ENCODE peak calls at places on chromosomes 11 and 22, in nine cellular contexts. One of them, this sample, is unnamed.

GRCh38 chr22:36510384-36510783 is 3.5 kb upstream of the FOXRED2 start:
- DNase-seq in cardiac muscle cell: no peak
- DNase-seq in endodermal cell: no peak
- DNase-seq in IMR-90: no peak
- DNase-seq in tibial nerve: no peak
- DNase-seq in mammary epithelial cell: no peak
- DNase-seq in body of pancreas: no peak
- DNase-seq in brain microvascular endothelial cell: no peak
- DNase-seq in RWPE2: no peak
- DNase-seq in this sample: no peak

GRCh38 chr22:37303821-37304274 is 21.5 kb downstream of the CYTH4 start:
- DNase-seq in cardiac muscle cell: no peak
- DNase-seq in endodermal cell: no peak
- DNase-seq in IMR-90: peak; percentile 95
- DNase-seq in tibial nerve: no peak
- DNase-seq in mammary epithelial cell: peak; percentile 90
- DNase-seq in body of pancreas: no peak
- DNase-seq in brain microvascular endothelial cell: peak; percentile 91
- DNase-seq in RWPE2: no peak
- DNase-seq in this sample: no peak

GRCh38 chr11:92920295-92920694 is 49.2 kb upstream of the MTNR1B start:
- DNase-seq in cardiac muscle cell: no peak
- DNase-seq in endodermal cell: no peak
- DNase-seq in IMR-90: no peak
- DNase-seq in tibial nerve: no peak
- DNase-seq in mammary epithelial cell: no peak
- DNase-seq in body of pancreas: no peak
- DNase-seq in brain microvascular endothelial cell: no peak
- DNase-seq in RWPE2: no peak
- DNase-seq in this sample: no peak

GRCh38 chr11:103480421-103480820 is 371.2 kb downstream of the DYNC2H1 start:
- DNase-seq in cardiac muscle cell: no peak
- DNase-seq in endodermal cell: no peak
- DNase-seq in IMR-90: peak; percentile 32
- DNase-seq in tibial nerve: no peak
- DNase-seq in mammary epithelial cell: no peak
- DNase-seq in body of pancreas: no peak
- DNase-seq in brain microvascular endothelial cell: no peak
- DNase-seq in RWPE2: no peak
- DNase-seq in this sample: no peak

GRCh38 chr11:19814421-19814820 is 101.8 kb downstream of the NAV2 start:
- DNase-seq in cardiac muscle cell: no peak
- DNase-seq in endodermal cell: peak; percentile 77
- DNase-seq in IMR-90: no peak
- DNase-seq in tibial nerve: no peak
- DNase-seq in mammary epithelial cell: no peak
- DNase-seq in body of pancreas: no peak
- DNase-seq in brain microvascular endothelial cell: no peak
- DNase-seq in RWPE2: no peak
- DNase-seq in this sample: peak; percentile 23

GRCh38 chr22:21943571-21944448 is 8.8 kb downstream of the PPM1F start:
- DNase-seq in cardiac muscle cell: no peak
- DNase-seq in endodermal cell: no peak
- DNase-seq in IMR-90: no peak
- DNase-seq in tibial nerve: no peak
- DNase-seq in mammary epithelial cell: no peak
- DNase-seq in body of pancreas: no peak
- DNase-seq in brain microvascular endothelial cell: no peak
- DNase-seq in RWPE2: no peak
- DNase-seq in this sample: no peak

GRCh38 chr11:65290448-65291165 is 24.1 kb upstream of the CDC42EP2 start:
- DNase-seq in cardiac muscle cell: peak; percentile 62
- DNase-seq in endodermal cell: no peak
- DNase-seq in IMR-90: peak; percentile 100
- DNase-seq in tibial nerve: peak; percentile 97
- DNase-seq in mammary epithelial cell: peak; percentile 63
- DNase-seq in body of pancreas: peak; percentile 84
- DNase-seq in brain microvascular endothelial cell: peak; percentile 98
- DNase-seq in RWPE2: no peak
- DNase-seq in this sample: no peak

GRCh38 chr22:50699754-50700386 is 27.2 kb downstream of the SHANK3 start:
- DNase-seq in cardiac muscle cell: peak; percentile 46
- DNase-seq in endodermal cell: peak; percentile 79
- DNase-seq in IMR-90: no peak
- DNase-seq in tibial nerve: no peak
- DNase-seq in mammary epithelial cell: no peak
- DNase-seq in body of pancreas: no peak
- DNase-seq in brain microvascular endothelial cell: no peak
- DNase-seq in RWPE2: peak; percentile 40
- DNase-seq in this sample: peak; percentile 54

GRCh38 chr11:111476961-111477360 is 35.2 kb downstream of the BTG4 start:
- DNase-seq in cardiac muscle cell: no peak
- DNase-seq in endodermal cell: no peak
- DNase-seq in IMR-90: no peak
- DNase-seq in tibial nerve: no peak
- DNase-seq in mammary epithelial cell: no peak
- DNase-seq in body of pancreas: no peak
- DNase-seq in brain microvascular endothelial cell: no peak
- DNase-seq in RWPE2: no peak
- DNase-seq in this sample: no peak

GRCh38 chr11:521179-521688 is 14.1 kb downstream of the HRAS start:
- DNase-seq in cardiac muscle cell: no peak
- DNase-seq in endodermal cell: no peak
- DNase-seq in IMR-90: no peak
- DNase-seq in tibial nerve: no peak
- DNase-seq in mammary epithelial cell: no peak
- DNase-seq in body of pancreas: no peak
- DNase-seq in brain microvascular endothelial cell: no peak
- DNase-seq in RWPE2: no peak
- DNase-seq in this sample: no peak

GRCh38 chr22:43390166-43390565 is 21.6 kb upstream of the MPPED1 start:
- DNase-seq in cardiac muscle cell: no peak
- DNase-seq in endodermal cell: no peak
- DNase-seq in IMR-90: no peak
- DNase-seq in tibial nerve: no peak
- DNase-seq in mammary epithelial cell: no peak
- DNase-seq in body of pancreas: no peak
- DNase-seq in brain microvascular endothelial cell: no peak
- DNase-seq in RWPE2: no peak
- DNase-seq in this sample: no peak

GRCh38 chr22:23675502-23676415 is 15.1 kb upstream of the RGL4 start:
- DNase-seq in cardiac muscle cell: no peak
- DNase-seq in endodermal cell: no peak
- DNase-seq in IMR-90: no peak
- DNase-seq in tibial nerve: no peak
- DNase-seq in mammary epithelial cell: no peak
- DNase-seq in body of pancreas: peak; percentile 68
- DNase-seq in brain microvascular endothelial cell: no peak
- DNase-seq in RWPE2: peak; percentile 29
- DNase-seq in this sample: no peak

DNA sequence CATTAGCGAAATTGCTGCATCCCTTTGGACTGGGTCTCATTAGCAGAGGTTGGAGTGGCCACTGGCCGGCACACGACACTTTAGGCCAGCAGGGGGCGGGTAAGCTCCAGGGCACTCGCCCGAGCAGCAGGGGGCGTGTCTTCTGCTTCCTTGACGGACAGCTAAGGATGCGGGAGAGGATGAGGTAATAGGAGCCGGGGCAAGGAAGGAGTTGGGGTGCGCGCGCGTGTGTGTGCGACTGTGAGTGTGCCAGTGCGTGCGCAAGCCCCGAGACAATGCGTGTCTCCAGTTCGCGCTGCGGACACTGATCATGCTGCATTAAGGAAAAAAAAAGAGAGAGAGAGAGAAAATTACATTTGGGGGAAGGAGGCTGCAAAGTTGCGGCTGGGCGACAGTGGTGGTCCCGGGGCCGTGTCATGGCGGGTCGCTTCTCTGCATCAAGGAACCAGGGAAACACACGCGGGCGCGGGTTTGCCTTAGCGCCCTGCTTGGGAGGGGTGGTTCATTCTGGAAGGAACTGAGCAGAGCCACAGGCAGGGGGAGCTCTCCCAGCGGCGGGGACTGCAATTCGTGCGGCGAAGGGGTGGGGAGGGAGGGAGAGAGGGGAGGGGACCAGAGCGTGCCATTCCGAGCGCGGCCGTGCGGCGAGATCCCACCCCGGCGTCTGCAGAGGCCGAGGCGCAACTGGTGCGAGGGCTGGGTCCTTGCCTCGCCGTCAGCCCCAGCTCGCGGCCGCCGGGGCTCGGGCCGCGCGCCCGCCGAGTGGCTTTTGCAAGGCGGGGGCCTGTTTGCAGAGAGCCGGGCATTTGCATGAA is at the start of gene DTX4:
- DNase-seq in cardiac muscle cell: peak; percentile 94
- DNase-seq in endodermal cell: peak; percentile 98
- DNase-seq in IMR-90: peak; percentile 86
- DNase-seq in tibial nerve: peak; percentile 96
- DNase-seq in mammary epithelial cell: peak; percentile 76
- DNase-seq in body of pancreas: peak; percentile 96
- DNase-seq in brain microvascular endothelial cell: peak; percentile 88
- DNase-seq in RWPE2: peak; percentile 92
- DNase-seq in this sample: peak; percentile 92
- H3K27ac ChIP-seq in cardiac muscle cell: no peak within 1 kb of the TSS
- H3K27ac ChIP-seq in endodermal cell: peak within 1 kb of the TSS; percentile 98
- H3K27ac ChIP-seq in IMR-90: peak within 1 kb of the TSS; percentile 61
- H3K27ac ChIP-seq in tibial nerve: peak within 1 kb of the TSS; percentile 78
- H3K27ac ChIP-seq in mammary epithelial cell: peak within 1 kb of the TSS; percentile 92
- H3K27ac ChIP-seq in body of pancreas: peak within 1 kb of the TSS; percentile 85
- H3K27ac ChIP-seq in brain microvascular endothelial cell: no peak within 1 kb of the TSS
- H3K27ac ChIP-seq in RWPE2: peak within 1 kb of the TSS; percentile 95
- H3K27ac ChIP-seq in this sample: no peak within 1 kb of the TSS

DNA sequence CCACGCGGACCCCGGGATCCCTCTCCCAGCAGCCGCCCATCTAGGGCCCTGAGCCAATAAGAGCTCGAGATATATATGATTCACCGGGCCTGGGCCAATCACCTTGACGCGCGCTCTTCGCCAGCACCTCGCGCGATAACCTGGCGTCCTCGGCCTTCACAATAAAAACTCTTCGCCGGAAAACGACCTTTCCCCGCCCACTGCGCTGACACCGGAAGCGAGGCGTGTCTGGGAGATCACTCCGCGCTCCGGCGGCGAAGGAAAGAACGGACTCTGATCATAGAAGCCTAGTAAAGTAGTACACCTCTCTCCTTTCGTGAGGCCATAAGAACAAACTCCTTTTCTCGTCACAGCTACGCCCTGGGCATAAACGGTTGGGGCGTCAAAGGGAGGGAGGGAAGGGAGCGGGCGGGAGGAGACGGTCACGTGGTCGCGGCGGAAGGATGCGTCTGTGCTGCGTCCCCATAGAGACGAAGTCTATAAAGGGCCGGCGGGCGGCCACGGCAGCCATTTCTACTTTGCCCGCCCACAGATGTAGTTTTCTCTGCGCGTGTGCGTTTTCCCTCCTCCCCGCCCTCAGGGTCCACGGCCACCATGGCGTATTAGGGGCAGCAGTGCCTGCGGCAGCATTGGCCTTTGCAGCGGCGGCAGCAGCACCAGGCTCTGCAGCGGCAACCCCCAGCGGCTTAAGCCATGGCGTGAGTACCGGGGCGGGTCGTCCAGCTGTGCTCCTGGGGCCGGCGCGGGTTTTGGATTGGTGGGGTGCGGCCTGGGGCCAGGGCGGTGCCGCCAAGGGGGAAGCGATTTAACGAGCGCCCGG is at the start of gene ATF4:
- DNase-seq in cardiac muscle cell: peak; percentile 99
- DNase-seq in endodermal cell: peak; percentile 99
- DNase-seq in IMR-90: peak; percentile 99
- DNase-seq in tibial nerve: peak; percentile 96
- DNase-seq in mammary epithelial cell: peak; percentile 99
- DNase-seq in body of pancreas: peak; percentile 98
- DNase-seq in brain microvascular endothelial cell: peak; percentile 99
- DNase-seq in RWPE2: peak; percentile 97
- DNase-seq in this sample: peak; percentile 98
- TF ChIP-seq CTCF in cardiac muscle cell: no peak
- TF ChIP-seq CTCF in endodermal cell: no peak
- TF ChIP-seq CTCF in IMR-90: no peak
- TF ChIP-seq CTCF in tibial nerve: peak; percentile 28
- TF ChIP-seq CTCF in mammary epithelial cell: no peak
- TF ChIP-seq CTCF in body of pancreas: no peak
- TF ChIP-seq CTCF in brain microvascular endothelial cell: no peak
- TF ChIP-seq CTCF in RWPE2: no peak
- TF ChIP-seq CTCF in this sample: no peak

DNA sequence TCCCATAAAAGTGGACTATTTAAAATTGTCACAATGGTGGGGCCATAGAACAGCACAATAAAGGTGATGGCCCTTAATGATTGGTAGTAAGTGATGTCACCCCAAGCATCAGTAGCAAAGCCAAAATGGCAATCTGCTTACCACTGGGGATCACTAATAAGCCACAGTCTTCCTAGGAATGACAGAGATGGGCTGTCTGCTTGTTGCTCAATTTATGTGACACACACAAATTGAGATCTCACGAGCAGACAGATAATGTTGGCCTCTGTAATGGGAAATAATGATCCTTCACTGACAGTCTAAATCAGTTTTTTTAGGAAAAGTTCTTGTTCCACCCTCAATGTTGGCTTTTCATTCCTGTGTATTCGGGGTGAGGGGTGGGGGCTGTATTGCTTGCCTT is 515.1 kb downstream of the BRD1 start:
- DNase-seq in cardiac muscle cell: no peak
- DNase-seq in endodermal cell: peak; percentile 3
- DNase-seq in IMR-90: no peak
- DNase-seq in tibial nerve: no peak
- DNase-seq in mammary epithelial cell: no peak
- DNase-seq in body of pancreas: no peak
- DNase-seq in brain microvascular endothelial cell: no peak
- DNase-seq in RWPE2: no peak
- DNase-seq in this sample: no peak
- H3K27me3 ChIP-seq in cardiac muscle cell: no peaks in the 10 kb centered on the region
- H3K27me3 ChIP-seq in endodermal cell: no peaks in the 10 kb centered on the region
- H3K27me3 ChIP-seq in IMR-90: no peaks in the 10 kb centered on the region
- H3K27me3 ChIP-seq in tibial nerve: no peaks in the 10 kb centered on the region
- H3K27me3 ChIP-seq in mammary epithelial cell: no peaks in the 10 kb centered on the region
- H3K27me3 ChIP-seq in body of pancreas: peaks cover 3% of the 10 kb centered on the region
- H3K27me3 ChIP-seq in brain microvascular endothelial cell: no peaks in the 10 kb centered on the region
- H3K27me3 ChIP-seq in RWPE2: peaks cover 13% of the 10 kb centered on the region
- H3K27me3 ChIP-seq in this sample: no peaks in the 10 kb centered on the region

DNA sequence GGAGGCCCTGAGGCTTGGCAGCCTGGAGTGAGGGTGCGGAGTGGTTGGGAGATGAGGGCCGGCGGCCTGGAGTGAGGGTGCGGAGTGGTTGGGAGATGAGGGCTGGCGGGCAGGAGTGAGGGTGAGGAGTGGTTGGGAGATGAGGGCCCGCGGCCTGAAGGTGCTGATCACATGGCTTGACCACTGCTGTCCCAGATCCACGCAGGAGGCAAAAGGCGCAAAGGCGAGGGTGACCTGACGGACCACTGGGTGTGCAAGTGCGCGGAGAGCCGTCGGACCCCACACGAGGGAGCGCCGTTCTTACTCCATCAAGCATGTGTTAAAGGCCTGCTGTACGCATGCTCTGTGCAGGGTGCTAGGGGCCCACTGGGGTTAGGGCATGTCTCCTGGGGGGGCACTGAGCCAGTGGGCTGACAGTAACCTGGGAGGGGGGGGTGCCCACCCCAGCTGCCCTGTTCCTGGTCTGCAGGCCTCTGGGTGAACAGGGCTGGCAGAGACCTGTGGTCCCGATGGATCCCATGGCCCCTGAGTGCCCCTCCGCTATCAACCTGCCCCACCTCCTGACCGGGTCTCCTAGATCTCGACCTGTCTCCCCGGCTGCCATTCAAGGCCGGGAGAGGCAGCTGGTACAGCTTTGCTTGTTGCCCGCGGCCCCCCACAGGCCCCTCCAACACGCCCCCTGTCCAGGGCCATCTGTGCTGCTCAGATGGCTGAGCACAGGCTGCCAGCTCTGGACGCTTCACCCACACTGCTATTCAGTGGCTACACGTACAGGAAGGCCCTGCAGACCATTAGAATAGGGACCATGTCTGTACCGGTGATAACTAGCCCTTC is 21.1 kb downstream of the MRGPRD start:
- DNase-seq in cardiac muscle cell: no peak
- DNase-seq in endodermal cell: peak; percentile 31
- DNase-seq in IMR-90: no peak
- DNase-seq in tibial nerve: no peak
- DNase-seq in mammary epithelial cell: no peak
- DNase-seq in body of pancreas: no peak
- DNase-seq in brain microvascular endothelial cell: no peak
- DNase-seq in RWPE2: no peak
- DNase-seq in this sample: peak; percentile 63
- H3K27ac ChIP-seq in cardiac muscle cell: no peak overlapping the region
- H3K27ac ChIP-seq in endodermal cell: peak overlapping the region; percentile 24
- H3K27ac ChIP-seq in IMR-90: no peak overlapping the region
- H3K27ac ChIP-seq in tibial nerve: no peak overlapping the region
- H3K27ac ChIP-seq in mammary epithelial cell: no peak overlapping the region
- H3K27ac ChIP-seq in body of pancreas: no peak overlapping the region
- H3K27ac ChIP-seq in brain microvascular endothelial cell: no peak overlapping the region
- H3K27ac ChIP-seq in RWPE2: no peak overlapping the region
- H3K27ac ChIP-seq in this sample: peak overlapping the region; percentile 53

This sample was measured in WERI-Rb-1.